ENCODE peak calls at places on chromosomes 4 and X, in six cellular contexts. One of them, this sample, is unnamed.

GRCh38 chr4:108725457-108725856 is 37.4 kb downstream of the ETNPPL start:
- DNase-seq in body of pancreas: no peak
- DNase-seq in heart left ventricle: no peak
- DNase-seq in ovary: no peak
- DNase-seq in heart right ventricle: no peak
- DNase-seq in SK-N-SH: no peak
- DNase-seq in this sample: no peak

GRCh38 chr4:136748777-136749176 is 783.5 kb downstream of the PCDH18 start:
- DNase-seq in body of pancreas: no peak
- DNase-seq in heart left ventricle: no peak
- DNase-seq in ovary: no peak
- DNase-seq in heart right ventricle: no peak
- DNase-seq in SK-N-SH: no peak
- DNase-seq in this sample: no peak

GRCh38 chrX:113400193-113400704 is 559.6 kb upstream of the AMOT start:
- DNase-seq in body of pancreas: no peak
- DNase-seq in heart left ventricle: no peak
- DNase-seq in ovary: no peak
- DNase-seq in heart right ventricle: no peak
- DNase-seq in SK-N-SH: no peak
- DNase-seq in this sample: no peak

GRCh38 chr4:32025840-32026459 is 1305.8 kb downstream of the PCDH7 start:
- DNase-seq in body of pancreas: no peak
- DNase-seq in heart left ventricle: no peak
- DNase-seq in ovary: no peak
- DNase-seq in heart right ventricle: no peak
- DNase-seq in SK-N-SH: no peak
- DNase-seq in this sample: peak; percentile 40

GRCh38 chrX:56994375-56995270 is 718 bp downstream of the SPIN3 start:
- DNase-seq in body of pancreas: no peak
- DNase-seq in heart left ventricle: peak; percentile 12
- DNase-seq in ovary: peak; percentile 13
- DNase-seq in heart right ventricle: no peak
- DNase-seq in SK-N-SH: peak; percentile 18
- DNase-seq in this sample: no peak

GRCh38 chr4:4327652-4328121 is 37.6 kb downstream of the ZBTB49 start:
- DNase-seq in body of pancreas: no peak
- DNase-seq in heart left ventricle: peak; percentile 55
- DNase-seq in ovary: no peak
- DNase-seq in heart right ventricle: peak; percentile 13
- DNase-seq in SK-N-SH: peak; percentile 78
- DNase-seq in this sample: peak; percentile 41

GRCh38 chr4:37685726-37686372 is 327 bp downstream of the RELL1 start:
- DNase-seq in body of pancreas: no peak
- DNase-seq in heart left ventricle: peak; percentile 61
- DNase-seq in ovary: peak; percentile 72
- DNase-seq in heart right ventricle: no peak
- DNase-seq in SK-N-SH: peak; percentile 76
- DNase-seq in this sample: peak; percentile 30

GRCh38 chr4:5138389-5138788 is 87.1 kb downstream of the STK32B start:
- DNase-seq in body of pancreas: no peak
- DNase-seq in heart left ventricle: no peak
- DNase-seq in ovary: no peak
- DNase-seq in heart right ventricle: no peak
- DNase-seq in SK-N-SH: no peak
- DNase-seq in this sample: no peak

GRCh38 chr4:19254476-19254875 is 997.2 kb upstream of the SLIT2 start:
- DNase-seq in body of pancreas: no peak
- DNase-seq in heart left ventricle: no peak
- DNase-seq in ovary: no peak
- DNase-seq in heart right ventricle: no peak
- DNase-seq in SK-N-SH: no peak
- DNase-seq in this sample: peak; percentile 64

GRCh38 chr4:124631760-124632159 is 80.8 kb downstream of the ANKRD50 start:
- DNase-seq in body of pancreas: peak; percentile 65
- DNase-seq in heart left ventricle: peak; percentile 56
- DNase-seq in ovary: no peak
- DNase-seq in heart right ventricle: peak; percentile 70
- DNase-seq in SK-N-SH: no peak
- DNase-seq in this sample: peak; percentile 96

GRCh38 chr4:88962430-88962829 is 94.6 kb downstream of the FAM13A start:
- DNase-seq in body of pancreas: no peak
- DNase-seq in heart left ventricle: no peak
- DNase-seq in ovary: no peak
- DNase-seq in heart right ventricle: no peak
- DNase-seq in SK-N-SH: no peak
- DNase-seq in this sample: no peak

GRCh38 chrX:122583526-122583925 is 600.6 kb upstream of the GRIA3 start:
- DNase-seq in body of pancreas: no peak
- DNase-seq in heart left ventricle: no peak
- DNase-seq in ovary: no peak
- DNase-seq in heart right ventricle: no peak
- DNase-seq in SK-N-SH: no peak
- DNase-seq in this sample: no peak

GRCh38 chrX:69503835-69504625 is at the start of gene NALF2:
- DNase-seq in body of pancreas: peak; percentile 62
- DNase-seq in heart left ventricle: peak; percentile 59
- DNase-seq in ovary: peak; percentile 22
- DNase-seq in heart right ventricle: peak; percentile 44
- DNase-seq in SK-N-SH: peak; percentile 86
- DNase-seq in this sample: peak; percentile 53

GRCh38 chr4:125085-125820 is 952 bp downstream of the ZNF718 start:
- DNase-seq in body of pancreas: peak; percentile 46
- DNase-seq in heart left ventricle: peak; percentile 42
- DNase-seq in ovary: peak; percentile 22
- DNase-seq in heart right ventricle: peak; percentile 37
- DNase-seq in SK-N-SH: no peak
- DNase-seq in this sample: peak; percentile 63

GRCh38 chrX:27924718-27925117 is 56.5 kb downstream of the DCAF8L1 start:
- DNase-seq in body of pancreas: no peak
- DNase-seq in heart left ventricle: no peak
- DNase-seq in ovary: no peak
- DNase-seq in heart right ventricle: no peak
- DNase-seq in SK-N-SH: no peak
- DNase-seq in this sample: no peak

GRCh38 chrX:27924261-27924660 is 57.0 kb downstream of the DCAF8L1 start:
- DNase-seq in body of pancreas: no peak
- DNase-seq in heart left ventricle: no peak
- DNase-seq in ovary: no peak
- DNase-seq in heart right ventricle: no peak
- DNase-seq in SK-N-SH: no peak
- DNase-seq in this sample: no peak

GRCh38 chrX:27915617-27916016 is 65.6 kb downstream of the DCAF8L1 start:
- DNase-seq in body of pancreas: no peak
- DNase-seq in heart left ventricle: no peak
- DNase-seq in ovary: no peak
- DNase-seq in heart right ventricle: no peak
- DNase-seq in SK-N-SH: no peak
- DNase-seq in this sample: peak; percentile 50

GRCh38 chrX:27917713-27918500 is 63.3 kb downstream of the DCAF8L1 start:
- DNase-seq in body of pancreas: no peak
- DNase-seq in heart left ventricle: no peak
- DNase-seq in ovary: no peak
- DNase-seq in heart right ventricle: no peak
- DNase-seq in SK-N-SH: no peak
- DNase-seq in this sample: no peak

GRCh38 chrX:27918799-27919198 is 62.5 kb downstream of the DCAF8L1 start:
- DNase-seq in body of pancreas: peak; percentile 13
- DNase-seq in heart left ventricle: no peak
- DNase-seq in ovary: no peak
- DNase-seq in heart right ventricle: no peak
- DNase-seq in SK-N-SH: no peak
- DNase-seq in this sample: peak; percentile 46
- TF ChIP-seq CTCF in body of pancreas: no peak
- TF ChIP-seq CTCF in heart left ventricle: no peak
- TF ChIP-seq CTCF in ovary: no peak
- TF ChIP-seq CTCF in heart right ventricle: no peak
- TF ChIP-seq CTCF in SK-N-SH: no peak
- TF ChIP-seq CTCF in this sample: peak; percentile 51

DNA sequence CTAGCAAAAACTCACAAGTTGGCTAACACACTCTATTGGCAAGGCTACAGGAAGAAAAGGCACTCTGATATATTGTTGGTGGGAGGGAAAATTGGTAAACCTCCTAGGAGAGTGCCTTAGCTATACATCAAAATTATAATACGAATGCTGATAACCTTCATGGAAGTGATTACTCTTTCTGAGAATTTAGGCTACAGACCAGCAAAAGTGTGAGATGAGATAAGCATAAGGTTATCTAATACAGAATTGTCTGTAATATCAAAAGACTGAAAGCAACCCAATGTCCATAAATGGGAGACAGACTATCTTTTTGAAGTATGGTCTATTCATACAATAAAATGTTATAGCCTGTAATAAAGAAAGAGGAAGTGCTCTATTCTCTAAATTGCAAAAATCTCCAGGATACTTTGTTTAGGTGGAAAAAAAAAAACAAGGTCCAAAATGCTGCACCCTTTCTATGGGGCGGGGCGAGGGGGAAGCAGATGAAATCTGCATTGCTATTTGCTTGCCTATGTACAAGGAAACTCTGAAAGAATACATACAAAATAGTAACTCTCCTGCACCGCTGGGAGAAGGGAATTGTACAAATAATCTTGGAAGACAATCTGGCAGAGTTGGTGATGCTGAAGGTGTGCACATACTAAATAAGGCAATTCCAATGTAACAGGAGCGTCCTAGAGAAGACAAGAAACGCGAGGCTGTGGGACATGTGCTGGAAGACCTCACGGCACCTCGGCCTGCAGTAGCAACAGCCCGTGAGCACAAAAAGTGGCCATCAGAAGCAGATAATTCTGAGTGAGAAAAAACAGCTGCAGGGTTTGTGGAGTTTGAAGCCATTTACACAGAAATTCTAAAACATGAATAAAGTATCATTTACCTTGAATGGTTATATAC is 109.7 kb downstream of the AFAP1 start:
- DNase-seq in body of pancreas: no peak
- DNase-seq in heart left ventricle: no peak
- DNase-seq in ovary: no peak
- DNase-seq in heart right ventricle: no peak
- DNase-seq in SK-N-SH: no peak
- DNase-seq in this sample: no peak
- H3K4me3 ChIP-seq in body of pancreas: no peak overlapping the region
- H3K4me3 ChIP-seq in heart left ventricle: no peak overlapping the region
- H3K4me3 ChIP-seq in ovary: no peak overlapping the region
- H3K4me3 ChIP-seq in heart right ventricle: no peak overlapping the region
- H3K4me3 ChIP-seq in SK-N-SH: no peak overlapping the region
- H3K4me3 ChIP-seq in this sample: no peak overlapping the region

GRCh38 chrX:111086521-111087127 is 9.4 kb upstream of the PAK3 start:
- DNase-seq in body of pancreas: no peak
- DNase-seq in heart left ventricle: no peak
- DNase-seq in ovary: no peak
- DNase-seq in heart right ventricle: no peak
- DNase-seq in SK-N-SH: no peak
- DNase-seq in this sample: no peak
- TF ChIP-seq CTCF in body of pancreas: no peak
- TF ChIP-seq CTCF in heart left ventricle: no peak
- TF ChIP-seq CTCF in ovary: no peak
- TF ChIP-seq CTCF in heart right ventricle: no peak
- TF ChIP-seq CTCF in SK-N-SH: no peak
- TF ChIP-seq CTCF in this sample: no peak

GRCh38 chr4:86704601-86705000 is 110.5 kb downstream of the PTPN13 start:
- DNase-seq in body of pancreas: no peak
- DNase-seq in heart left ventricle: no peak
- DNase-seq in ovary: no peak
- DNase-seq in heart right ventricle: no peak
- DNase-seq in SK-N-SH: no peak
- DNase-seq in this sample: no peak

DNA sequence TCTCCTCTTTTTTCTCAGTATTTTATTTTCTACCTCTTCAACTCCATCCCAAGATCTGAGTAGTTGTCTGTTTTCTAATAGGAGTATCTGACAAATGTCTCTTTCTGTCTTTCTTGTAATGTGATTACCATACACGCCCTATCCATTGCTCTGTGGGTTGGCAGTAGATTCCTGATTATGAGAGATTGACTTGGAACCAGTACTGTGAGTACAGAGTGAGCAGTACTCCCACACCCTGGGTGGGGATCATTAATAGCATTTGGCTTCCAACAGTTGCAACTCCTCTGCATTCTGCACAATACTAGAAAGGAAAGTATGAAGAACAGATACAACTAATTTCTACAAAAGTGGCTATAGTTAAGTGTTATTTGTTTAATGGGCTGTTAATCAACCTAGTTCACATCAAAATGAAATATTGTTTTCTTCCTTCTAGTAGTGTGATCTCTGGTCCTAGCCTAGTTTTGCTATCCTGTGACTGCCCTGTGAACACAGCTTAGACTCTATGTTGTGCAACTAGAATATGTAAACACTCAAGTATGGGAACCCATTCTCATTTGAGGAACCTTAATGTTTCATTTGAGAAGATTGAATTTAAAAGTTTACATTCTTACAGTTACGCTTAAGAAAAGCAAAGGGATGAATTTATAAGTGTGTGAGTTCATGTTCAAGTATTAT is 112.9 kb downstream of the PTPN13 start:
- DNase-seq in body of pancreas: no peak
- DNase-seq in heart left ventricle: no peak
- DNase-seq in ovary: no peak
- DNase-seq in heart right ventricle: no peak
- DNase-seq in SK-N-SH: no peak
- DNase-seq in this sample: peak; percentile 19
- H3K4me3 ChIP-seq in body of pancreas: no peak overlapping the region
- H3K4me3 ChIP-seq in heart left ventricle: no peak overlapping the region
- H3K4me3 ChIP-seq in ovary: no peak overlapping the region
- H3K4me3 ChIP-seq in heart right ventricle: no peak overlapping the region
- H3K4me3 ChIP-seq in SK-N-SH: no peak overlapping the region
- H3K4me3 ChIP-seq in this sample: no peak overlapping the region

GRCh38 chrX:46759645-46759974 is 692 bp upstream of the SLC9A7 start:
- DNase-seq in body of pancreas: no peak
- DNase-seq in heart left ventricle: no peak
- DNase-seq in ovary: no peak
- DNase-seq in heart right ventricle: no peak
- DNase-seq in SK-N-SH: peak; percentile 8
- DNase-seq in this sample: no peak
- TF ChIP-seq CTCF in body of pancreas: no peak
- TF ChIP-seq CTCF in heart left ventricle: no peak
- TF ChIP-seq CTCF in ovary: no peak
- TF ChIP-seq CTCF in heart right ventricle: no peak
- TF ChIP-seq CTCF in SK-N-SH: no peak
- TF ChIP-seq CTCF in this sample: no peak

This sample was measured in choroid plexus epithelial cell.